ENCODE peak calls at places on chromosomes 3 and 15, in ten cellular contexts. E is GM20000; U is fibroblast of lung; W is activated CD8-positive, alpha-beta T cell treated with anti-CD3 and anti-CD28 coated beads for 36 hours; S is Peyer's patch; T is mammary epithelial cell; Y is AG10803; N is heart left ventricle; M is cardiac fibroblast; Z is adrenal gland. V is an unnamed sample.

GRCh38 chr3:147257972-147258371 is 148.4 kb downstream of the ZIC4 start:
- DNase-seq in M (no peak), Y (no peak), U (no peak), E (no peak), T (no peak), N (no peak), S (no peak), W (no peak), Z (no peak), V (no peak)

GRCh38 chr15:24848050-24848449 is 106.7 kb upstream of the SNRPN start:
- DNase-seq in W (peak), E (no peak), N (peak), U (peak), Z (peak), T (no peak), M (peak), Y (peak), S (no peak), V (no peak)

GRCh38 chr15:42091753-42092665 is 2.4 kb downstream of the PLA2G4D start:
- DNase-seq in T (peak), M (no peak), W (no peak), U (no peak), Y (no peak), S (no peak), E (no peak), Z (no peak), N (no peak), V (no peak)

GRCh38 chr15:33994005-33994615 is 25.8 kb downstream of the CHRM5 start:
- DNase-seq in W (peak), E (no peak), U (peak), M (peak), N (no peak), Z (no peak), S (no peak), T (peak), Y (peak), V (peak)

GRCh38 chr3:22269827-22270226 is 518.8 kb upstream of the ZNF385D start:
- DNase-seq in Z (peak), W (no peak), S (no peak), U (peak), E (no peak), N (no peak), T (peak), Y (peak), M (peak), V (no peak)

GRCh38 chr3:194661374-194661773 is 10.6 kb downstream of the LSG1 start:
- DNase-seq in Z (no peak), U (no peak), N (no peak), Y (no peak), E (no peak), T (no peak), S (no peak), W (no peak), M (peak), V (no peak)

GRCh38 chr15:36234743-36235142 is 344.7 kb upstream of the CDIN1 start:
- DNase-seq in M (no peak), W (no peak), Z (no peak), Y (no peak), T (no peak), N (no peak), U (no peak), E (no peak), S (no peak), V (no peak)

GRCh38 chr3:149968216-149968615 is 2.5 kb downstream of the PFN2 start:
- DNase-seq in S (no peak), U (peak), N (no peak), Y (no peak), E (no peak), M (no peak), Z (no peak), W (no peak), T (peak), V (no peak)

GRCh38 chr15:64443747-64444621 is 16.4 kb upstream of the ZNF609 start:
- DNase-seq in U (peak), Y (peak), M (peak), S (no peak), W (peak), N (no peak), Z (no peak), T (peak), E (peak), V (peak)

DNA sequence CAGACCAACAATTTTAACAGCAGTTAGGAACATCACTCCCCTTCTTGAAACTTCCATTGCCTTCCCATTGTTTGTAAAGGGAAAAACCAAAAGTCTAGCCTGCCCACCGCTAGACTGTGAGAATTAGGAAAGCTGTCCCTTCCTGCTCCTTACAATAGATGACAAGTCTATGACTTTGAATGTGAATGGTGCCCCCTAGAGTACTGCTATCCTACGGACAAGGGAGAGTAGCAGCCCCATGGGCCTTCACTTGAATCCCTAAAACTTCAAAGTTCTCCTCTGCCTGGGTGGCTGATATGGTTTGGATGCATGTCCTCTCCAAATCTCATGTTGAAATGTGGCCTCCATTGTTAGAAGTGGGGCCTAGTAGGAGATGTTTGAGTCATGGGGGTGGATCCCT is 41.0 kb upstream of the FSIP1 start:
- DNase-seq in N (no peak), M (no peak), U (no peak), S (no peak), E (no peak), T (no peak), Z (no peak), Y (no peak), W (no peak), V (no peak)
- TF ChIP-seq CTCF in N (no peak), M (no peak), U (no peak), S (no peak), E (no peak), T (no peak), Z (no peak), Y (no peak), W (no peak), V (no peak)

GRCh38 chr3:192514754-192515660 is 212.3 kb downstream of the FGF12 start:
- DNase-seq in S (no peak), W (peak), Y (no peak), E (no peak), T (no peak), N (peak), M (no peak), U (no peak), Z (peak), V (no peak)
- TF ChIP-seq CTCF in S (no peak), W (no peak), Y (no peak), E (no peak), T (no peak), N (peak), M (no peak), U (no peak), Z (no peak), V (no peak)

GRCh38 chr3:152413244-152413643 is 144.5 kb downstream of the MBNL1 start:
- DNase-seq in Z (no peak), E (no peak), N (no peak), U (no peak), T (no peak), W (no peak), M (no peak), Y (no peak), S (no peak), V (no peak)
- TF ChIP-seq CTCF in Z (no peak), E (no peak), N (no peak), U (no peak), T (no peak), W (no peak), M (no peak), Y (no peak), S (no peak), V (no peak)

GRCh38 chr3:129016366-129016724 is 15.2 kb downstream of the EFCC1 start:
- DNase-seq in N (no peak), S (peak), Y (no peak), Z (no peak), U (no peak), E (no peak), M (no peak), W (peak), T (no peak), V (peak)
- TF ChIP-seq CTCF in N (no peak), S (peak), Y (no peak), Z (no peak), U (no peak), E (no peak), M (no peak), W (peak), T (peak), V (peak)

DNA sequence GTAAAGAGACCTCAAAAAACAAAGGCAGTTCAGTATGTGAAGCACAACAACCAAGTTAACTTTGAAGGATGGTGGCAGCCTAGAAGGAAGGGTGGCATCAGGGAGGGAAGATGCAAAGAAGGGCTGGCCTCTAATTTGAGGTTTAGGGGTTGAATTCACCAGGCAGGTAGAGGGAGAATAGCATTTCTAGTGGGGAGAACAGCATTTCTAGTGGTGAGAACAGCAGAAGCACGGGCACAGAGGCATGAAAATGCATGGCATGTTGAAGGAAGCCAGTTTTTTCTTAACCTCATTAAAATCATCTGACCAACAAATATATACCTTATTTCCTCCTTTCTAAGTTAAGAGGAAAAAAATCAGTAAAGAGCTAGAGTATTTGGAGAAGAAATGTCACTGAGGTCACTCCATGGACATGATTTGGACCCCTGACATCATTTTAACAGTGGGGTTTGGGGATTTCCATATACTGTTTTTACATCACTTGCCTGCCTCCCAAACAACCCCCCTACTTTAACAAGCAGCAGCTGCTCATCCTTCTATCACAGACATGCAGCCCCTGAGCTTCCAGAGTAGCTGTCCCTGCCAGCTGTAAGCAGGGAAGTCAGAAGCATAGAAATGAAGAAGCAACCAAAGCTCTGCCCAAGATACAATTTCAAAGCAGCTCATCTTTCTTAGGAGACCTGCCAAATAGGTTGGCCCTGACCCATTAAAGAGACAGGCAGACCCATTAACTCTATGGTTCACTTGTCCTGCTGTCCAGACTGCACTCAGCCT is 2.4 kb upstream of the POPDC2 start:
- DNase-seq in S (no peak), Z (peak), N (no peak), M (peak), T (no peak), Y (peak), E (no peak), W (no peak), U (peak), V (no peak)
- TF ChIP-seq CTCF in S (no peak), Z (no peak), N (no peak), M (peak), T (no peak), Y (peak), E (no peak), W (no peak), U (peak), V (peak)

DNA sequence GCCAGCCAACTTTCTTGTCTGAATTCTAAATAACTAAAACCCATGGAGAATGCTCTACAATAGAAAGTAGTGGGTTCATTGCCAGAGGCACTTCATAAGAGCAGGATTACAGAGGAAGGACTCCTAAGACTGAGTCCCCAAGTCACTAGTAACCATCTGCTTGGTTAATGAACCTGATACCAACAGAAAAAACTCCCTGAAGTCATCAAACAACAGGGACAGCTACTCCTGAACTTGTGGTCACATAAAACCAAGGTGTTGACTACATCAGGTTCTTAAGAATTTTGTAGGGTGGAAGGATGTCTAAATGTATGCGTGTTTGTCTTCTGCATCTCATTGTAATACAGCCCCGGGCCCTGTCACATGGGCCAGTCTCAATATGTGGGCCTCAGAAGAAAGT is 148.6 kb downstream of the IMPG2 start:
- DNase-seq in M (no peak), T (no peak), Z (no peak), Y (no peak), W (peak), N (no peak), S (no peak), E (no peak), U (no peak), V (no peak)
- TF ChIP-seq CTCF in M (no peak), T (no peak), Z (no peak), Y (no peak), W (no peak), N (no peak), S (no peak), E (no peak), U (no peak), V (no peak)

DNA sequence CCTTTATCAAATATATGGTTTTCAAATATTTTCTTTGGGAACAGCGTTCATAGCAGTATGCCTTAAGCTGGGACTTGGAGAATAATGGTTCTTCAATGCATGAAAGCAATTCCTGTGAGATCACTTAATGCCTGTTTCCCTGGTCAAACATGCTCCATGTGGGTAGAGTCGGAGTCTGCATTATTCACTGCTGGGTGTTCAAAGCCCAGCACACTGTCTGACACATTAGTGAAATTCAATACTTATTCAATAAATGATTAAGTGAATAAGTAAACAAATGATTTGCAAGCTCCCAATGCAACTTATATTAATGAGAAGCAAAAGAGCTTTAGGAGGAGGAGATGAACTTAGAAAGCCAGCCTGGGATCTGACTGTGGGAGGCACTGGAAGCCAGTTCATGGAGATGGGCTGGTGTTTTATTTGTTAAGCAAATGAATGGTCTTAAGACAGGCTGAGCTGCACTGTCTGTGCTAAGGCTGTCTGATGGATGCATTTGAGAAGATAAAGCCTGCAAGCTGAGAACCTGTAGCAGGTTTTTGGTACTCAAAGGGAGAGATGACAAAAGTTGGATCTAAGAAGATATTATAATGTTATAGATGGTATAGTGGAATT is 490.8 kb downstream of the MCTP2 start:
- DNase-seq in U (no peak), M (no peak), Z (no peak), N (no peak), T (no peak), Y (no peak), W (no peak), S (no peak), E (no peak), V (no peak)
- TF ChIP-seq CTCF in U (no peak), M (no peak), Z (no peak), N (no peak), T (no peak), Y (no peak), W (no peak), S (no peak), E (no peak), V (no peak)

DNA sequence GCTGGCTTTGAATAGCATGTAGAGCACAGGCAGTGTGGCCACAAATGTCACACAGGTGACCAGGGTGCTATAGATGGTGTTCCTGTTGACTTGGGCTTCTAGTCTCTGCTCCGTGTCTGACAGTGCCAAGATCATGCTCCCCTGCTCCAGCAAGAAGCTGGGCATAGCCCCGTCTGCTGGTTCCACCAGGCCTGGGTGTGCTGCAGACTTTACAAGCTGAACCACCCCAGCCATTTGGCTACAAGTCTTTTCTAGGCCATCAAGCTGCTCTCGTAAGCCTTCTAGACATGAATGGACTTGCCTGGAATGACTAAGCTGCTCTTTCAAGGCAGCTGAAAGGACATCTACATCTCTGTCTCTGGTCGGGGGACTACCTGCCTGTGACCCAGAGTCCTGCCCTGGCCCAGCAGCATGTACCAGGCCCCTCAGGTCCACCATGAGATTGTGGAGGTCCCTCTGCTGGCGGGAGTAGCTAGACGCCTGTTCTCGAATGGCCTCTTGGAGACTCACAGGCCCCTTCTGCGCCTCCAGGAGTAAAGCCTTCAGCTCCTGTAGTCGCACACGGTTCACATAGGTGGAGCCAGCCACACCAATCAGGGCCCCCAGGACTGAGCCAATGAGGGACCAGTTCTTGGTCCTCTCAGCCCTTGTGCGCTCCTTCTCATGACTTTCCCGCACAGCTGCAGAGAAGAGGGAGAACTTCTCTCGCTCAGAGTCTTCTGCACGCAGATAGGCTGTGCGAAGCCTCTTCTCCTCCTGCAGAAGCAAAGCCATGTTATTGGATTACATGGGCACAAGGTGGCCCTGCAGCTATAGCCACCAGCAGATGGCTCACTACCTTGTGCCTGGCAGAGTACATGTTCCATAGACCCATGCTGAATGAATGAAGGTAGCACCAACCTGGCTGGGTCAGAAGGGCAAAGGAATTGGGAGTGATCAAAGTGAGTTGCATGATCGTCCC is 2.8 kb upstream of the PLXNB1 start:
- DNase-seq in S (no peak), W (no peak), Z (no peak), E (no peak), M (no peak), T (peak), U (peak), Y (peak), N (no peak), V (no peak)
- TF ChIP-seq CTCF in S (peak), W (no peak), Z (no peak), E (no peak), M (peak), T (peak), U (peak), Y (peak), N (no peak), V (no peak)

DNA sequence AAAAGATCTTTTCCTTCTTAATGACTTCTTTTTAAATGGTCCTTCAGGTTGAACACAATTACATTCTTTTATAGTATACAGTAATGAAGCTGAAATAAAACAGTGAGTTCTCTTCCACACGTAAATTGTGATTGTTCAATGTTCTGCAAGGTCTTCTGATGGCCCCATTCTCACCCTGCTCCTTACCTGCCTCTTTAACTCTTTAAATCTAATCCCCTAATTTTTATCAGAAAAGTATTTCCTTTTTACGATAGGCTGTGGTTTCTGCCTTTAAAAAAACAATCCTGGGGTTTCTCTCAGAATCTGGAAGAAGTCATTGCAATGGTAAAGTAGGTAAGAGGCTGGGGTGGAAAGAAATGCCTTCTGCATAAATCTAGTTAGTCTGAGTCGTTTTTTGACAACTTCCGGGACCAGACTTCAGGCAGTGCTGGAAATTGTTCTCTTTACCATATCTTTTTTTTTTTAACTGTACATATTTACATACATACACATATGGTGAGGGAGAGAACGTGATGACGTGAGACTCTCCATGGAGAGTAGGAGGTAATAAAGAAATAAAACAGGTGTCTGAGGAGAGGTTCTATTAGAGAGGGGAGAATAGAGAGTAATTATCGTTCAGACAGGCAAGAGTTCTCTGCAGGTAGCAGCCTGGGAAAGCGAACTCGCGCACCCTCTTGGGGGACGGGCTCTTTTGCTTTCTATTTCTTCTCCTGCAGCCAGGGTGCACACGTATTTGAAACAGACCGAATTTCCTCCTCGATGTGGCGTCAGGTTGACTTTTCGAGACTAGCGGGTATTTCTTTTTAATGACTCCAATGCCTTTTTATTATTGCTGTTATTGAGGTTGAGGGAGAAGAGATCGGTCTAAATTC is at the start of gene SIDT1:
- DNase-seq in U (peak), N (peak), W (peak), E (peak), M (peak), T (peak), S (peak), Z (peak), Y (no peak), V (peak)
- TF ChIP-seq CTCF in U (peak), N (no peak), W (no peak), E (no peak), M (no peak), T (no peak), S (peak), Z (no peak), Y (peak), V (no peak)

DNA sequence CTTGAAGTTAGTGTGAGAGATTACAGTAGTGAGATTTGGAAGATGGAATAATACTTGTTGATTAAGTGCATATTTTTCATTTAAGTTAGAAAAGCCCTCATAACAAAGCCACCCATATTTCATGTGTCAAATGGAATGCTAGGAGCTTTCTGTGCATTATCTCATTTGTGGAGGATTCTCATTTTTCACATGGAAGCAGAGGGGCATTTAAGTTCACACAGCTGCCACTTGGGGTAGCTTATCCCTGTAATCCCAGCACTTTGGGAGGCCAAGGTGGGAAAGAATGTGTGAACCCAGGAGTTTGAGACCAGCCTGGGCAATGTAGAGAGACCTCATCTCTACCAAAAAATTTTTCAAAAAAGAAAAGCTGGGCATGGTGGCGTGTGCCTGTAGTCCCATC is 55.2 kb downstream of the RAB7A start:
- DNase-seq in N (no peak), S (no peak), M (no peak), E (no peak), W (no peak), Y (no peak), U (no peak), T (no peak), Z (no peak), V (no peak)
- TF ChIP-seq CTCF in N (no peak), S (no peak), M (no peak), E (no peak), W (no peak), Y (no peak), U (no peak), T (no peak), Z (no peak), V (no peak)